ENCODE peak calls at places on chromosomes 2 and 18, in eight cellular contexts. B is T-cell, Q is anterior cingulate cortex, F is stromal cell of bone marrow, S is foreskin fibroblast, D is choroid plexus epithelial cell, G is mammary epithelial cell, R is RKO. M is an unnamed sample.

GRCh38 chr2:233851169-233851568 is 3.2 kb downstream of the HJURP start:
- DNase-seq in S (no peak), D (no peak), G (no peak), Q (no peak), F (no peak), B (no peak), R (no peak), M (no peak)

GRCh38 chr18:9612215-9612830 is 2.0 kb downstream of the PPP4R1 start:
- DNase-seq in D (peak), Q (no peak), B (no peak), G (peak), R (peak), S (no peak), F (no peak), M (peak)

GRCh38 chr2:142756430-142756829 is 121.0 kb upstream of the KYNU start:
- DNase-seq in B (no peak), F (no peak), G (peak), S (peak), Q (no peak), R (peak), D (peak), M (peak)

GRCh38 chr2:140586379-140586778 is 1544.4 kb downstream of the LRP1B start:
- DNase-seq in Q (no peak), R (peak), F (no peak), S (no peak), B (no peak), G (peak), D (peak), M (peak)

GRCh38 chr2:196440413-196440812 is 199.1 kb upstream of the CCDC150 start:
- DNase-seq in Q (no peak), F (no peak), R (no peak), G (no peak), D (no peak), B (no peak), S (no peak), M (no peak)

GRCh38 chr2:134245340-134245984 is 8.4 kb upstream of the MGAT5 start:
- DNase-seq in S (peak), R (peak), G (peak), D (peak), Q (no peak), F (peak), B (peak), M (peak)

GRCh38 chr18:76521367-76521766 is 26.3 kb upstream of the ZNF516 start:
- DNase-seq in S (no peak), G (no peak), D (no peak), R (no peak), Q (no peak), B (no peak), F (no peak), M (no peak)

GRCh38 chr2:241000831-241001321 is 2.5 kb downstream of the SNED1 start:
- DNase-seq in D (no peak), B (no peak), F (no peak), S (no peak), G (no peak), R (no peak), Q (no peak), M (no peak)

GRCh38 chr2:228798931-228799588 is 472.0 kb downstream of the PID1 start:
- DNase-seq in B (no peak), D (no peak), G (no peak), Q (no peak), R (no peak), F (no peak), S (no peak), M (no peak)

GRCh38 chr2:46545015-46545839 is 65.9 kb downstream of the TMEM247 start:
- DNase-seq in S (no peak), D (no peak), B (no peak), F (no peak), G (no peak), R (no peak), Q (no peak), M (no peak)

GRCh38 chr2:192230864-192231453 is 36.2 kb upstream of the TMEFF2 start:
- DNase-seq in D (peak), Q (no peak), B (no peak), G (no peak), S (no peak), F (no peak), R (no peak), M (no peak)

GRCh38 chr2:174551697-174552096 is 45.9 kb downstream of the WIPF1 start:
- DNase-seq in F (no peak), R (no peak), D (no peak), S (no peak), B (no peak), G (no peak), Q (no peak), M (no peak)

GRCh38 chr18:22822024-22822423 is 111.1 kb upstream of the RBBP8 start:
- DNase-seq in F (peak), R (no peak), G (peak), Q (no peak), S (no peak), B (no peak), D (peak), M (no peak)

GRCh38 chr18:13218376-13219011 is at the start of gene LDLRAD4:
- DNase-seq in D (no peak), F (no peak), G (no peak), B (peak), S (no peak), Q (no peak), R (no peak), M (no peak)

GRCh38 chr2:178863856-178864620 is 56.8 kb upstream of the TTN start:
- DNase-seq in S (peak), D (peak), B (no peak), Q (no peak), R (peak), F (no peak), G (no peak), M (no peak)

GRCh38 chr2:50597206-50597605 is 434.7 kb downstream of the NRXN1 start:
- DNase-seq in S (no peak), Q (no peak), B (no peak), R (no peak), D (no peak), G (no peak), F (no peak), M (no peak)

GRCh38 chr2:46266134-46266533 is 31.1 kb upstream of the EPAS1 start:
- DNase-seq in R (no peak), B (no peak), D (no peak), F (no peak), Q (no peak), S (no peak), G (no peak), M (no peak)

GRCh38 chr2:104702451-104702850 is 151.5 kb upstream of the POU3F3 start:
- DNase-seq in Q (no peak), B (no peak), S (no peak), F (no peak), G (no peak), D (no peak), R (no peak), M (no peak)

GRCh38 chr2:233247744-233248143 is 3.7 kb upstream of the ATG16L1 start:
- DNase-seq in B (no peak), R (peak), Q (no peak), D (no peak), F (no peak), G (peak), S (peak), M (peak)

GRCh38 chr2:129758461-129759185 is 220.8 kb upstream of the RAB6C start:
- DNase-seq in D (no peak), S (no peak), B (no peak), R (no peak), F (no peak), G (no peak), Q (no peak), M (no peak)

GRCh38 chr2:113113794-113114193 is 13.6 kb upstream of the IL1RN start:
- DNase-seq in R (no peak), D (no peak), F (no peak), G (no peak), S (no peak), Q (no peak), B (no peak), M (no peak)

GRCh38 chr2:45651415-45652089 is at the start of gene PRKCE:
- DNase-seq in S (no peak), Q (no peak), D (peak), R (peak), B (peak), F (no peak), G (no peak), M (no peak)

M was measured in amniotic epithelial cell.